ENCODE peak calls at places on chromosomes 11 and 22, in ten cellular contexts. P is Daoy, K is GM12891, L is activated T-cell treated with anti-CD3 and anti-CD28 coated beads for 1 hour, X is T follicular helper cell, B is ecto neural progenitor cell, E is pancreas, I is C1 segment of cervical spinal cord, Q is upper lobe of right lung, H is body of pancreas. G is an unnamed sample.

GRCh38 chr11:65502274-65502851 is 3.5 kb downstream of the MALAT1 start:
- DNase-seq in P (no peak), K (no peak), L (no peak), X (no peak), B (no peak), E (no peak), I (no peak), Q (no peak), H (no peak), G (no peak)

GRCh38 chr22:28977050-28977449 is 84.6 kb downstream of the C22orf31 start:
- DNase-seq in P (peak; percentile 23), K (no peak), L (no peak), X (no peak), B (no peak), E (no peak), I (no peak), Q (no peak), H (no peak), G (no peak)

GRCh38 chr11:127106142-127106541 is 105.6 kb upstream of the KIRREL3 start:
- DNase-seq in P (peak; percentile 72), K (no peak), L (no peak), X (no peak), B (peak; percentile 75), E (no peak), I (no peak), Q (no peak), H (peak; percentile 36), G (no peak)

GRCh38 chr11:132177106-132177505 is 806.7 kb downstream of the NTM start:
- DNase-seq in P (peak; percentile 15), K (no peak), L (no peak), X (no peak), B (no peak), E (no peak), I (no peak), Q (no peak), H (no peak), G (no peak)

GRCh38 chr11:11977206-11977938 is 31.1 kb downstream of the DKK3 start:
- DNase-seq in P (peak; percentile 94), K (no peak), L (no peak), X (no peak), B (peak; percentile 33), E (no peak), I (no peak), Q (peak; percentile 65), H (peak; percentile 60), G (no peak)

GRCh38 chr22:44307509-44308169 is 5.1 kb downstream of the SHISAL1 start:
- DNase-seq in P (no peak), K (no peak), L (no peak), X (no peak), B (no peak), E (no peak), I (no peak), Q (no peak), H (no peak), G (no peak)

GRCh38 chr11:86624366-86624765 is 48.0 kb downstream of the ME3 start:
- DNase-seq in P (no peak), K (no peak), L (no peak), X (no peak), B (no peak), E (no peak), I (no peak), Q (no peak), H (no peak), G (no peak)

GRCh38 chr11:110711776-110712642 is at the start of gene ARHGAP20:
- DNase-seq in P (peak; percentile 38), K (peak; percentile 63), L (no peak), X (peak; percentile 1), B (peak; percentile 83), E (peak; percentile 54), I (peak; percentile 58), Q (peak; percentile 91), H (peak; percentile 45), G (peak; percentile 40)

GRCh38 chr11:69251639-69252493 is 42.1 kb upstream of the MYEOV start:
- DNase-seq in P (no peak), K (no peak), L (no peak), X (no peak), B (no peak), E (peak; percentile 90), I (no peak), Q (peak; percentile 64), H (peak; percentile 91), G (no peak)

GRCh38 chr11:62413060-62413696 is 5.7 kb upstream of the SCGB1A1 start:
- DNase-seq in P (no peak), K (no peak), L (no peak), X (no peak), B (no peak), E (no peak), I (no peak), Q (no peak), H (no peak), G (no peak)

GRCh38 chr11:96218901-96219300 is 124.1 kb downstream of the MAML2 start:
- DNase-seq in P (no peak), K (no peak), L (no peak), X (no peak), B (no peak), E (no peak), I (no peak), Q (no peak), H (no peak), G (no peak)

GRCh38 chr11:27239305-27239942 is 123.6 kb downstream of the CCDC34 start:
- DNase-seq in P (peak; percentile 46), K (no peak), L (no peak), X (no peak), B (no peak), E (no peak), I (no peak), Q (no peak), H (no peak), G (no peak)

GRCh38 chr11:2420502-2421225 is 20.1 kb downstream of the TSSC4 start:
- DNase-seq in P (peak; percentile 82), K (peak; percentile 99), L (peak; percentile 68), X (peak; percentile 58), B (peak; percentile 87), E (peak; percentile 82), I (peak; percentile 62), Q (peak; percentile 88), H (peak; percentile 80), G (no peak)

GRCh38 chr22:42347281-42347824 is 76.9 kb upstream of the TCF20 start:
- DNase-seq in P (no peak), K (no peak), L (no peak), X (no peak), B (no peak), E (no peak), I (no peak), Q (no peak), H (no peak), G (no peak)

GRCh38 chr11:56045538-56045937 is 18.1 kb downstream of the OR5AS1 start:
- DNase-seq in P (no peak), K (no peak), L (no peak), X (no peak), B (no peak), E (no peak), I (no peak), Q (no peak), H (peak; percentile 59), G (no peak)

GRCh38 chr11:10122337-10123197 is 171.5 kb downstream of the SBF2 start:
- DNase-seq in P (peak; percentile 38), K (no peak), L (no peak), X (no peak), B (no peak), E (no peak), I (no peak), Q (no peak), H (no peak), G (no peak)

GRCh38 chr11:12156301-12157140 is 46.1 kb downstream of the MICAL2 start:
- DNase-seq in P (no peak), K (no peak), L (no peak), X (no peak), B (no peak), E (no peak), I (no peak), Q (no peak), H (no peak), G (no peak)

GRCh38 chr11:35662061-35662648 is 420 bp upstream of the TRIM44 start:
- DNase-seq in P (no peak), K (peak; percentile 7), L (peak; percentile 21), X (peak; percentile 12), B (no peak), E (no peak), I (no peak), Q (no peak), H (no peak), G (peak; percentile 71)

GRCh38 chr11:69634590-69634989 is 6.4 kb upstream of the CCND1 start:
- DNase-seq in P (no peak), K (no peak), L (no peak), X (no peak), B (no peak), E (no peak), I (no peak), Q (no peak), H (peak; percentile 22), G (no peak)

GRCh38 chr22:17339095-17339693 is 30.1 kb upstream of the CECR2 start:
- DNase-seq in P (no peak), K (no peak), L (no peak), X (no peak), B (no peak), E (no peak), I (no peak), Q (no peak), H (no peak), G (no peak)

GRCh38 chr11:1832181-1832988 is 2.4 kb upstream of the SYT8 start:
- DNase-seq in P (peak; percentile 63), K (peak; percentile 97), L (peak; percentile 64), X (peak; percentile 51), B (peak; percentile 89), E (peak; percentile 78), I (peak; percentile 71), Q (peak; percentile 84), H (peak; percentile 54), G (no peak)

GRCh38 chr11:65553301-65554001 is 4.7 kb downstream of the LTBP3 start:
- DNase-seq in P (no peak), K (no peak), L (peak; percentile 68), X (peak; percentile 69), B (peak; percentile 75), E (peak; percentile 54), I (no peak), Q (no peak), H (no peak), G (no peak)

GRCh38 chr11:112616292-112617088 is 344.7 kb upstream of the NCAM1 start:
- DNase-seq in P (no peak), K (no peak), L (no peak), X (no peak), B (no peak), E (no peak), I (no peak), Q (no peak), H (no peak), G (no peak)

GRCh38 chr22:27300661-27301285 is 500.8 kb downstream of the MN1 start:
- DNase-seq in P (no peak), K (no peak), L (no peak), X (no peak), B (no peak), E (no peak), I (no peak), Q (no peak), H (no peak), G (no peak)

GRCh38 chr11:110317516-110317932 is 21.1 kb upstream of the RDX start:
- DNase-seq in P (no peak), K (no peak), L (no peak), X (no peak), B (no peak), E (no peak), I (no peak), Q (no peak), H (no peak), G (no peak)

GRCh38 chr11:100863080-100863581 is 176.0 kb downstream of the ARHGAP42 start:
- DNase-seq in P (peak; percentile 83), K (no peak), L (no peak), X (no peak), B (peak; percentile 46), E (no peak), I (no peak), Q (no peak), H (peak; percentile 14), G (no peak)

GRCh38 chr11:114163231-114163631 is 103.7 kb downstream of the ZBTB16 start:
- DNase-seq in P (peak; percentile 33), K (no peak), L (no peak), X (no peak), B (no peak), E (no peak), I (no peak), Q (no peak), H (no peak), G (no peak)

GRCh38 chr11:57815476-57815875 is 53.9 kb downstream of the CTNND1 start:
- DNase-seq in P (no peak), K (no peak), L (no peak), X (no peak), B (no peak), E (no peak), I (no peak), Q (no peak), H (no peak), G (no peak)